ENCODE peak calls at places on chromosomes 13 and 19, in four cellular contexts. V is CD4-positive, alpha-beta T cell; P is gastrocnemius medialis; Y is activated B cell treated with CpG ODN at 0.5 μM for 24 hours. E is an unnamed sample.

GRCh38 chr13:85277753-85278152 is 521.5 kb downstream of the SLITRK6 start:
- DNase-seq in Y (no peak), P (no peak), V (no peak), E (no peak)

GRCh38 chr13:112132619-112133018 is 65.7 kb downstream of the SOX1 start:
- DNase-seq in Y (no peak), V (no peak), P (no peak), E (no peak)

GRCh38 chr13:84303035-84303434 is 420.8 kb upstream of the SLITRK1 start:
- DNase-seq in Y (no peak), P (no peak), V (no peak), E (no peak)

GRCh38 chr19:57152921-57153320 is 7.9 kb upstream of the ZIM3 start:
- DNase-seq in Y (no peak), P (no peak), V (no peak), E (no peak)

GRCh38 chr19:36573948-36574726 is 1.0 kb upstream of the ZNF529 start:
- DNase-seq in P (no peak), Y (no peak), V (no peak), E (no peak)

GRCh38 chr13:21849323-21849722 is 178.4 kb downstream of the FGF9 start:
- DNase-seq in Y (no peak), P (no peak), V (no peak), E (no peak)

GRCh38 chr13:21826214-21827015 is 155.5 kb downstream of the FGF9 start:
- DNase-seq in P (no peak), V (no peak), Y (no peak), E (no peak)

GRCh38 chr19:33497778-33498175 is 23.8 kb downstream of the PEPD start:
- DNase-seq in V (no peak), P (no peak), Y (no peak), E (no peak)

GRCh38 chr13:110925023-110925608 is 10.2 kb upstream of the ANKRD10 start:
- DNase-seq in V (no peak), P (no peak), Y (no peak), E (peak)

GRCh38 chr19:2579678-2580280 is 103.9 kb downstream of the GADD45B start:
- DNase-seq in V (no peak), Y (no peak), P (no peak), E (no peak)

GRCh38 chr13:113838711-113839201 is 25.1 kb downstream of the GAS6 start:
- DNase-seq in V (no peak), Y (no peak), P (peak), E (no peak)

GRCh38 chr13:109699628-109700071 is 86.7 kb downstream of the IRS2 start:
- DNase-seq in Y (no peak), P (no peak), V (no peak), E (no peak)

GRCh38 chr13:47696677-47697076 is 304.4 kb downstream of the SUCLA2 start:
- DNase-seq in P (no peak), V (no peak), Y (no peak), E (no peak)

GRCh38 chr13:36829753-36830152 is 10.7 kb downstream of the RFXAP start:
- DNase-seq in P (no peak), V (no peak), Y (no peak), E (no peak)

GRCh38 chr13:99908129-99908805 is 63.3 kb downstream of the ZIC5 start:
- DNase-seq in P (no peak), V (no peak), Y (no peak), E (no peak)

GRCh38 chr13:21929400-21929799 is 258.5 kb downstream of the FGF9 start:
- DNase-seq in V (no peak), Y (no peak), P (no peak), E (no peak)

GRCh38 chr13:30829145-30829544 is 76.9 kb upstream of the MEDAG start:
- DNase-seq in P (no peak), Y (no peak), V (no peak), E (no peak)

GRCh38 chr19:50224986-50225747 is 21.7 kb downstream of the MYH14 start:
- DNase-seq in P (peak), V (no peak), Y (no peak), E (no peak)

DNA sequence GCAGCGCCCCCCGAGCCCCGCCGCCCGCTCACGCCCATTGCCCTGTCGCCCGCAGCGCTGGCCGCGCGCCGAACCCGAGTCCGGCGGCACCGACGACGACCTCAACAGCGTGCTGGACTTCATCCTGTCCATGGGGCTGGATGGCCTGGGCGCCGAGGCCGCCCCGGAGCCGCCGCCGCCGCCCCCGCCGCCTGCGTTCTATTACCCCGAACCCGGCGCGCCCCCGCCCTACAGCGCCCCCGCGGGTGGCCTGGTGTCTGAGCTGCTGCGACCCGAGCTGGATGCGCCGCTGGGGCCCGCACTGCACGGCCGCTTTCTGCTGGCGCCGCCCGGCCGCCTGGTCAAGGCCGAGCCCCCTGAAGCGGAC is 518 bp downstream of the KLF2 start:
- DNase-seq in V (peak), P (no peak), Y (peak), E (peak)
- TF ChIP-seq CTCF in V (no peak), P (peak), Y (no peak), E (peak)

DNA sequence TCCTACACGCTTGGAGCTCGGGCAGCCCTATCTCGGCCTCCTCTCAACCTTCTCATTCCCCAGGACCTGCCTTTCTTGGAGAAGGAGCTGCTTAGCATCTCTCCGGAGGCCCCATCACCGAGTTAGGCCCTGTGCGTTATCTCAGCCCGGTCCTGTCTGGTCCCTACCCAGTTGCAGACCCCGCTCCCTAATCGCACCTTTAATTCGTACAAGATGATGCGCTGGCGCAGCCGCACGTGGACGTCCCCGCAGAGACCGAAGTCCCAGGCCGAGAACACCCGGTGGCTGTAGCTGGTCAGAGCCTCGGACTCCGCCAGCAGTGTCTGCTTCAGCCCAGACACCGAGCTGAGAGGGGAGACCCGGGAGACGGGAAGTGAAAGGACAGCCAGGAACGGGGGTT is 5.7 kb upstream of the LENG1 start:
- DNase-seq in V (no peak), P (no peak), Y (no peak), E (no peak)
- TF ChIP-seq CTCF in V (no peak), P (no peak), Y (no peak), E (no peak)

GRCh38 chr13:24270639-24271131 is 38.7 kb upstream of the C1QTNF9 start:
- DNase-seq in V (peak), Y (no peak), P (peak), E (peak)
- TF ChIP-seq CTCF in V (no peak), Y (no peak), P (no peak), E (no peak)

DNA sequence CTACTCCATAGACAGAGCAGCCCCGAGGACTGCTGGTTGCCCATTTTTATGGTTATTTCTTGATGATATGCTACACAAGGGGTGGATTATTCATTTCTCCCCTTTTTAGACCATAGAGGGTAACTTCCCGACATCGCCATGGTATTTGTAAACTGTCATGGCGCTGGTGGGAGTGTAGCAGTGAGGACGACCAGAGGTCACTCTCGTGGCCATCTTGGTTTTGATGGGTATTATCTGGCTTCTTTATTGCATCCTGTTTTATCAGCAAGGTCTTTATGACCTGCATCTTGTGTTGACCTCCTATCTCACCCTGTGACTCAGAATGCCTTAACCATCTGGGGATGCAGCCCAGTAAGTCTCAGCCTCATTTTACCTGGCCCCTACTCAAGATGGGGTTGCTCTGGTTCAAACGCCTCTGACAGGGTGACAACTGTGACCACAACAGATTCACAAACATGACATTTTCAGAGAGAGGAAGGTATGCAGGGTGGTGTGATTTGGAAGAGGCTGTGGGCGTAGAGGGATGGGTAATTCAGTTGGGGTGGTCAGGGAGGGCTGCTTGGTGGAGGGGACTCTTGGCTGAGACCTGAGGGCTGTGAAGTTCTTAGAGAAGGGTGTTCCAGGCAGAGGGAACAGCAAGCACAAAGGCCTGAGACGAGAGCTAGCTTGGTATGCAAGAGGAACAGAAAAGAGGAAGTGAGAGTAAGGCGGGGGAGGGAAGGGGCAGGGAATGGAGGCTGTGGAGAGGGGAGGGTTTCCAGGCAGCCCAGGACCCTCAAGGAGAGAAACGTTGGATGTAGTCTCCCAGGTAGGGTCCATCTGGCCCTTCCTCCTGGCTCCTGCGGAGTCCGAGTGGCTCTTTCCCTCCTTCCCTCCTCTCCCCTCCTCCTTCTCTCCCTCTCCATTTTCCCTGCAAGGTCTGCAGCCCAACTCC is 23.5 kb downstream of the FAM187B start:
- DNase-seq in V (no peak), Y (peak), P (no peak), E (no peak)
- TF ChIP-seq CTCF in V (no peak), Y (no peak), P (no peak), E (no peak)

GRCh38 chr19:6198896-6199239 is 63.4 kb downstream of the ACSBG2 start:
- DNase-seq in Y (no peak), P (no peak), V (no peak), E (no peak)

GRCh38 chr19:6204866-6205723 is 69.6 kb downstream of the ACSBG2 start:
- DNase-seq in P (no peak), Y (no peak), V (no peak), E (no peak)

GRCh38 chr19:6204212-6204611 is 68.7 kb downstream of the ACSBG2 start:
- DNase-seq in P (peak), V (no peak), Y (no peak), E (no peak)

GRCh38 chr19:6196361-6196760 is 60.9 kb downstream of the ACSBG2 start:
- DNase-seq in V (no peak), P (no peak), Y (no peak), E (no peak)

GRCh38 chr19:6199240-6199983 is 63.9 kb downstream of the ACSBG2 start:
- DNase-seq in P (peak), Y (peak), V (peak), E (peak)
- TF ChIP-seq CTCF in P (peak), Y (no peak), V (peak), E (peak)

GRCh38 chr13:51541037-51541436 is 43.2 kb upstream of the WDFY2 start:
- DNase-seq in V (no peak), P (no peak), Y (no peak), E (no peak)

GRCh38 chr13:51539887-51540286 is 44.4 kb upstream of the WDFY2 start:
- DNase-seq in V (no peak), Y (no peak), P (no peak), E (no peak)

GRCh38 chr13:51541809-51542258 is 42.4 kb upstream of the WDFY2 start:
- DNase-seq in P (no peak), Y (no peak), V (no peak), E (no peak)

GRCh38 chr13:51542358-51542972 is 41.8 kb upstream of the WDFY2 start:
- DNase-seq in P (no peak), V (no peak), Y (no peak), E (peak)

GRCh38 chr13:51538626-51539179 is 45.6 kb upstream of the WDFY2 start:
- DNase-seq in V (no peak), Y (no peak), P (no peak), E (no peak)
- TF ChIP-seq CTCF in V (no peak), Y (no peak), P (no peak), E (no peak)

GRCh38 chr19:45902651-45903625 is 525 bp upstream of the MYPOP start:
- DNase-seq in Y (peak), V (peak), P (peak), E (peak)
- TF ChIP-seq CTCF in Y (no peak), V (no peak), P (no peak), E (no peak)

GRCh38 chr13:20547479-20547908 is 19.5 kb upstream of the IFT88 start:
- DNase-seq in P (no peak), V (no peak), Y (no peak), E (no peak)

GRCh38 chr13:20546559-20546958 is 20.4 kb upstream of the IFT88 start:
- DNase-seq in P (no peak), V (no peak), Y (no peak), E (no peak)

GRCh38 chr13:20553309-20553708 is 13.6 kb upstream of the IFT88 start:
- DNase-seq in P (no peak), V (no peak), Y (no peak), E (peak)

DNA sequence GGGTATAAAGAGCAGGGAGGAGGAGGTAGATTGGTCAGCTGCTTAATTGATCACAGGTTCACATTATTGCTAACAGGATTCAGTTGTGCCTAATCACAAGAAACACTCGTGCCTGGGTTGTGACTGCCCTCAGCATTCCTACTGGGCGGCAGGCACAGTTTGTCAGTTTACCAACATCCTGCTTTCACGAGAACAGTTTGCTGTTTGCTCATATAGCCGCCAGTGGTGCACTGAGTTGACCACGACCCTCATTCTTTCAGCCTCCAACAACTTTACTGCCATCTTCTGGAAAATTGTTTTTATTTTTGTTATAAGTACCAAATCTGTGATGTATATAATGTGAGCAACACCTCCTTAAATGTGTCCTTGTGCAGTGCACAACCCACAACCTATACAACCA is 16.2 kb upstream of the IFT88 start:
- DNase-seq in Y (no peak), V (no peak), P (no peak), E (no peak)
- TF ChIP-seq CTCF in Y (no peak), V (no peak), P (no peak), E (no peak)

GRCh38 chr19:41499899-41500298 is 56.9 kb downstream of the ERICH4 start:
- DNase-seq in P (no peak), V (no peak), Y (no peak), E (no peak)
- TF ChIP-seq CTCF in P (no peak), V (no peak), Y (no peak), E (no peak)

GRCh38 chr19:28727133-28727834 is 485.7 kb downstream of the UQCRFS1 start:
- DNase-seq in V (no peak), Y (no peak), P (no peak), E (no peak)
- TF ChIP-seq CTCF in V (no peak), Y (no peak), P (no peak), E (no peak)

E was measured in neural crest cell.